ENCODE peak calls at places on chromosomes 1 and 21, in six cellular contexts. Z, D, G, N, K and I are unnamed samples. For H3K4me1, the result is how much of the 10 kb centered on the place peaks cover.

GRCh38 chr1:219374636-219375035 is 201.0 kb downstream of the LYPLAL1 start:
- DNase-seq in D (no peak), G (no peak), Z (no peak), N (peak), K (no peak), I (no peak)

GRCh38 chr1:150186789-150187559 is 37.3 kb downstream of the PLEKHO1 start:
- DNase-seq in D (peak), G (no peak), N (peak), K (no peak), Z (no peak), I (no peak)

GRCh38 chr1:230708631-230709580 is 5.0 kb downstream of the AGT start:
- DNase-seq in K (peak), N (no peak), Z (no peak), G (no peak), D (no peak), I (no peak)

GRCh38 chr1:199101635-199102034 is 462.8 kb downstream of the PTPRC start:
- DNase-seq in G (no peak), N (no peak), Z (no peak), K (no peak), D (no peak), I (no peak)

GRCh38 chr1:31791131-31791858 is 24.5 kb downstream of the SPOCD1 start:
- DNase-seq in K (peak), N (no peak), G (no peak), Z (no peak), D (no peak), I (no peak)

GRCh38 chr1:94622757-94623156 is 81.2 kb upstream of the F3 start:
- DNase-seq in Z (no peak), D (peak), G (no peak), N (peak), K (no peak), I (peak)

GRCh38 chr1:209879539-209879938 is 51.8 kb downstream of the UTP25 start:
- DNase-seq in N (peak), K (no peak), D (peak), G (no peak), Z (no peak), I (no peak)

GRCh38 chr1:212458817-212459216 is 26.1 kb downstream of the NENF start:
- DNase-seq in D (no peak), Z (no peak), K (peak), G (no peak), N (no peak), I (no peak)

GRCh38 chr1:219459321-219460105 is 153.4 kb downstream of the ZC3H11B start:
- DNase-seq in G (no peak), K (no peak), Z (no peak), D (no peak), N (no peak), I (no peak)

GRCh38 chr1:23369335-23370013 is at the start of gene ZNF436:
- DNase-seq in G (peak), N (peak), K (peak), Z (peak), D (peak), I (peak)

GRCh38 chr1:21869620-21870121 is 57.6 kb downstream of the LDLRAD2 start:
- DNase-seq in K (no peak), G (peak), Z (peak), N (peak), D (peak), I (peak)

GRCh38 chr1:155003227-155003765 is 694 bp downstream of the ZBTB7B start:
- DNase-seq in K (no peak), N (peak), D (peak), Z (no peak), G (no peak), I (no peak)

GRCh38 chr1:182244451-182244850 is 147.1 kb downstream of the GLUL start:
- DNase-seq in G (no peak), D (no peak), Z (no peak), N (no peak), K (no peak), I (no peak)

GRCh38 chr1:156692958-156693857 is 12.2 kb downstream of the CRABP2 start:
- DNase-seq in N (no peak), Z (peak), D (peak), G (no peak), K (no peak), I (no peak)

GRCh38 chr1:215923129-215923824 is 356.2 kb downstream of the KCTD3 start:
- DNase-seq in Z (no peak), G (no peak), D (peak), N (peak), K (no peak), I (peak)

GRCh38 chr1:13860023-13860422 is 160.0 kb downstream of the PRDM2 start:
- DNase-seq in N (no peak), Z (no peak), G (no peak), K (no peak), D (peak), I (peak)

GRCh38 chr21:29295066-29295650 is 3.6 kb upstream of the BACH1 start:
- DNase-seq in N (no peak), K (no peak), G (no peak), Z (no peak), D (no peak), I (no peak)

GRCh38 chr1:228500143-228500736 is 13.1 kb downstream of the RNF187 start:
- DNase-seq in G (no peak), N (no peak), K (no peak), D (no peak), Z (no peak), I (no peak)

GRCh38 chr1:90850181-90850924 is 133.3 kb upstream of the BARHL2 start:
- DNase-seq in K (no peak), Z (no peak), N (peak), G (no peak), D (no peak), I (no peak)

GRCh38 chr1:96313216-96313615 is 408.4 kb upstream of the PTBP2 start:
- DNase-seq in Z (no peak), G (no peak), N (peak), K (no peak), D (peak), I (peak)

GRCh38 chr21:45822002-45822397 is 159.6 kb upstream of the COL6A1 start:
- DNase-seq in N (no peak), Z (no peak), D (no peak), G (no peak), K (no peak), I (no peak)

GRCh38 chr1:93701619-93702018 is 20.0 kb upstream of the BCAR3 start:
- DNase-seq in Z (no peak), D (peak), N (peak), K (no peak), G (no peak), I (peak)

GRCh38 chr1:87329756-87330200 is 1.1 kb downstream of the LMO4 start:
- DNase-seq in N (no peak), G (no peak), Z (no peak), K (no peak), D (peak), I (peak)

GRCh38 chr1:226009650-226010044 is 10.5 kb upstream of the SDE2 start:
- DNase-seq in N (no peak), K (no peak), G (no peak), Z (no peak), D (no peak), I (no peak)

GRCh38 chr1:215543191-215543606 is 23.9 kb upstream of the KCTD3 start:
- DNase-seq in K (no peak), G (no peak), N (peak), Z (no peak), D (peak), I (peak)

GRCh38 chr1:191757003-191757402 is 401.3 kb upstream of the RGS18 start:
- DNase-seq in Z (no peak), D (no peak), K (no peak), G (no peak), N (peak), I (no peak)

GRCh38 chr21:42238185-42238934 is 19.4 kb downstream of the ABCG1 start:
- DNase-seq in Z (no peak), G (no peak), K (no peak), N (no peak), D (no peak), I (no peak)

DNA sequence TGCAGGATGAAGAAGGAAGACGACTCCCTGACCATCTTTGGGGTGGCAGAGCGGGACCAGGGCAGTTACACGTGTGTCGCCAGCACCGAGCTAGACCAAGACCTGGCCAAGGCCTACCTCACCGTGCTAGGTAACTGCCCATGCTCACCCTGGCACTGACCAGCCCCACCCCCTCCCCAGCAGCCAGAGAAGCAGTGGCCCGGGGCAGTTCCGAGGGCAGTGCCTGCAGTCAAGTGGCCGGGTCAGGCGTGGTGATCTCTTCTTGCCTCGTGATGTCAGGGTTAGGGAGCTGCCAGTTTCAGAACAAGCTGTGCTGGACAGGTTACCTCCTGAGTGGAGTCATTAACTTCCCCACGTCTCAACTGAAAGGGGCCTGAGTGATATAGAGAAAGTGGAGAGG is 66.3 kb upstream of the CNTN2 start:
- DNase-seq in D (no peak), Z (no peak), K (no peak), N (no peak), G (no peak), I (no peak)
- H3K4me1 ChIP-seq in D (under half), Z (under half), K (under half), N (under half), G (under half), I (under half)

DNA sequence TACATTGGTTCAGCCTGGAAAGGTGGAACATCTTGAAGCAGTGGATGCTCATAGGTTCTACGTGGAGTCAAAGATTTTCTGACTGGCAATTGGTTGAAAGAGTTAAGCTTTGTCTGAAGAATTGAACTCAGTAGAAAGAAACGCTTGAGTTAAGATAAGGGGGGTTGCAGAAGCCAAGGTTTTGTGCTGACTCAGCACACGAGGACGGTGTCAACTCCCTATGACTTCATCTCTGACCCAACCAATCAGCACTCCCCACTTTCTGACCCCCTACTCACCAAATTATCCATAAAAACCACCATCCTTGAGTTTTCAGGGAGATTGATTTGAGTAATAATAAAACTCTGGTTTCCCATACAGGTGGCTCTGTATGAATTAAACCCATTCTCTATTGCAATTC is 2.5 kb upstream of the PINK1 start:
- DNase-seq in N (no peak), K (no peak), Z (no peak), G (no peak), D (no peak), I (no peak)
- H3K4me1 ChIP-seq in N (under half), K (under half), Z (under half), G (under half), D (under half), I (under half)

DNA sequence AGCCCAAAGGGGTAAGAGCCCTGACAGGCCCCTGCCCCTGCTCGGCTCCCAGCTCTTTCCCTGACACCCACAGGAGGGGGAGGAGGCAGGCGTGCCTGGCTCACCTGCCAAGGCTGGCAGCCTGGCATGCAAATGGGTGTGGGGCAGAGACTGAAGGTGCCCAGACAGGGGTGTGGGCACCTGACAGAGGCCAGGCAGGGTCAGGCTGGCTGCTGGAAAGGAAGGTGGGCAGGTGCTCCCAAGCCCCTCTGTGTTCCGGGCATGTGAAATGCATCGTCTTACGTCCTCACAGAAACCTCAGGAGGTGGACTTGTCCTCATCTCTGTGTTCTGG is 19.4 kb upstream of the CASZ1 start:
- DNase-seq in D (no peak), N (no peak), Z (peak), K (peak), G (no peak), I (no peak)
- H3K4me1 ChIP-seq in D (under half), N (under half), Z (under half), K (under half), G (under half), I (under half)

DNA sequence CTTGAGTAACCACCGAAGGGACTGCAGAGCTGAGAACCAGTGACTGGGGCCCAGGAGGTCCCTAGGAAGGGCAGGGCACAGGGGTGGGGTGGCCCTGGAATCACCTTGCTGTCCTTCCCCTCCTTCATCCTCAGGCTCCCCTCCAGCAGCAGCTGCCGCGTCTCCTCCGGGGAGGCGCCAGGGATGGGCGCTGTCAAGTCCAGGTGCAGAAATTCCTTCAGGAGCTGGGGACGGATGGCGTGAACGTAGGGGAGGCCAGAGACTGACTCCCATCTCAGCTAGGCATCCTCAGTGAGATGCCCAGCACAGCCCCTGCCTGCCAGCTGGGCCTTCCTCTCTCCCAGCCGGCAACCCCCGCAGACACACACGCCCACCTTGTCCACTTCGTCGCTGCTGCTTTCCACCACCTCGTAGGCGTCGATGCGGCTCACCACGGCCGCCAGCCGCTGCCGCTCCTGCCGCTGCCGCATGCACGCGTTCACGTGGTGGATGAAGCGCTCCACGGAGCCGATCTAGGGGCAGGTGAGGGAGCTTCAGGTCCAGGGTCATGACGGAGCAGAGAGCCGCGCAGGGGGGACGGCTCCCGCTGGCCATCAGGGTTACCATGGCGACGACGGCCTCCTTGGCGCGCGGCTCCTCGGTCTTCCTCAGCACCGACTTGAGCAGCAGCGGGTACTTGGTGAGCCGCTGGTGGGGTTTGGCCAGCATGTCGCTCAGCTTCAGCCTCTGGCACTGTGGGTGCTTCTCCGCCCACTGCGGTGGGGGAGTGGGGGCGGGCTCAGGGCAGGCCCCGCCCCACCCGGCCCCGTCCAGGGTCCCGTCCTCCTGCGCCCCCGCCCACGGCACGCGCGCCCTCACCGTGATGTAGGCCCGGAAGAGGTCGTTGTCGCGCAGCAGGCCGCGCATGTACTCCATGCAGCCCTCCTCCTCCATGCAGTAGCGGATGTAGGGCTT is 4.4 kb upstream of the TNFRSF25 start:
- DNase-seq in Z (no peak), D (no peak), K (peak), N (no peak), G (no peak), I (no peak)
- H3K4me1 ChIP-seq in Z (under half), D (under half), K (under half), N (under half), G (under half), I (under half)

GRCh38 chr1:12464028-12464427 is 154.0 kb downstream of the DHRS3 start:
- DNase-seq in Z (no peak), N (peak), G (no peak), K (no peak), D (no peak), I (no peak)
- H3K4me1 ChIP-seq in Z (under half), N (under half), G (half or more), K (under half), D (under half), I (under half)